ENCODE peak calls at places on chromosomes 7 and 10, in seven cellular contexts. Y is A549, D is NB4, M is GM12878, I is HCT116, Q is WTC11, T is SK-N-SH. C is an unnamed sample.

GRCh38 chr7:32051128-32051527 is 19.1 kb downstream of the PDE1C start:
- DNase-seq in Y (no peak), T (no peak), D (no peak), M (no peak), Q (no peak), I (no peak), C (no peak)

GRCh38 chr10:124344266-124344590 is 74.5 kb downstream of the OAT start:
- DNase-seq in Q (no peak), M (no peak), I (no peak), D (no peak), T (no peak), Y (no peak), C (no peak)

GRCh38 chr10:45470098-45471012 is 96.3 kb downstream of the ALOX5 start:
- DNase-seq in D (peak), Q (peak), Y (no peak), T (peak), M (no peak), I (no peak), C (peak)

GRCh38 chr10:116690356-116691078 is 51.8 kb downstream of the HSPA12A start:
- DNase-seq in Y (no peak), T (no peak), D (no peak), Q (no peak), I (no peak), M (no peak), C (no peak)

GRCh38 chr10:70063418-70064098 is 10.9 kb downstream of the MACROH2A2 start:
- DNase-seq in Q (no peak), M (no peak), I (no peak), D (no peak), Y (no peak), T (no peak), C (no peak)

GRCh38 chr10:3395041-3395440 is 222.5 kb upstream of the PITRM1 start:
- DNase-seq in Y (no peak), I (no peak), D (no peak), Q (no peak), M (no peak), T (peak), C (no peak)

GRCh38 chr7:44971991-44972441 is 6.8 kb downstream of the MYO1G start:
- DNase-seq in Y (no peak), M (no peak), T (no peak), D (no peak), Q (no peak), I (no peak), C (no peak)

GRCh38 chr7:142323706-142324105 is 65.8 kb upstream of the PRSS58 start:
- DNase-seq in D (peak), I (peak), M (no peak), T (peak), Y (peak), Q (peak), C (no peak)

GRCh38 chr7:20417260-20417659 is 86.6 kb downstream of the ITGB8 start:
- DNase-seq in T (no peak), D (peak), M (no peak), I (no peak), Y (no peak), Q (no peak), C (no peak)

GRCh38 chr7:84245831-84246230 is 51.2 kb upstream of the SEMA3A start:
- DNase-seq in Q (peak), T (no peak), Y (no peak), I (no peak), M (no peak), D (no peak), C (no peak)

GRCh38 chr7:108293190-108293612 is 163.0 kb downstream of the NRCAM start:
- DNase-seq in M (no peak), Q (no peak), T (no peak), I (no peak), D (no peak), Y (no peak), C (peak)

GRCh38 chr7:101330011-101330484 is 8.4 kb upstream of the IFT22 start:
- DNase-seq in Y (no peak), I (no peak), Q (no peak), D (no peak), M (no peak), T (peak), C (no peak)

GRCh38 chr7:78953090-78953489 is 500.4 kb downstream of the MAGI2 start:
- DNase-seq in I (no peak), Y (no peak), D (no peak), Q (no peak), T (no peak), M (no peak), C (no peak)
- TF ChIP-seq MAX in I (no peak), Y (no peak), D (no peak), Q (no peak), T (no peak), M (no peak), C (no peak)

GRCh38 chr7:117478796-117479479 is 887 bp upstream of the CFTR start:
- DNase-seq in T (no peak), Q (no peak), M (no peak), Y (no peak), I (no peak), D (no peak), C (no peak)

GRCh38 chr7:117484988-117485655 is 5.3 kb downstream of the CFTR start:
- DNase-seq in Q (no peak), M (no peak), D (no peak), Y (no peak), I (no peak), T (no peak), C (no peak)

GRCh38 chr7:117480978-117481377 is 1.2 kb downstream of the CFTR start:
- DNase-seq in T (no peak), D (no peak), Q (no peak), I (no peak), M (no peak), Y (no peak), C (no peak)

DNA sequence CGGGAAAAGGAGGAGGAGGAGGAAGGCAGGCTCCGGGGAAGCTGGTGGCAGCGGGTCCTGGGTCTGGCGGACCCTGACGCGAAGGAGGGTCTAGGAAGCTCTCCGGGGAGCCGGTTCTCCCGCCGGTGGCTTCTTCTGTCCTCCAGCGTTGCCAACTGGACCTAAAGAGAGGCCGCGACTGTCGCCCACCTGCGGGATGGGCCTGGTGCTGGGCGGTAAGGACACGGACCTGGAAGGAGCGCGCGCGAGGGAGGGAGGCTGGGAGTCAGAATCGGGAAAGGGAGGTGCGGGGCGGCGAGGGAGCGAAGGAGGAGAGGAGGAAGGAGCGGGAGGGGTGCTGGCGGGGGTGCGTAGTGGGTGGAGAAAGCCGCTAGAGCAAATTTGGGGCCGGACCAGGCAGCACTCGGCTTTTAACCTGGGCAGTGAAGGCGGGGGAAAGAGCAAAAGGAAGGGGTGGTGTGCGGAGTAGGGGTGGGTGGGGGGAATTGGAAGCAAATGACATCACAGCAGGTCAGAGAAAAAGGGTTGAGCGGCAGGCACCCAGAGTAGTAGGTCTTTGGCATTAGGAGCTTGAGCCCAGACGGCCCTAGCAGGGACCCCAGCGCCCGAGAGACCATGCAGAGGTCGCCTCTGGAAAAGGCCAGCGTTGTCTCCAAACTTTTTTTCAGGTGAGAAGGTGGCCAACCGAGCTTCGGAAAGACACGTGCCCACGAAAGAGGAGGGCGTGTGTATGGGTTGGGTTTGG is at the start of gene CFTR:
- DNase-seq in I (no peak), D (no peak), Q (peak), Y (peak), M (no peak), T (peak), C (no peak)
- TF ChIP-seq MAX in I (no peak), D (no peak), Q (no peak), Y (no peak), M (no peak), T (no peak), C (no peak)

DNA sequence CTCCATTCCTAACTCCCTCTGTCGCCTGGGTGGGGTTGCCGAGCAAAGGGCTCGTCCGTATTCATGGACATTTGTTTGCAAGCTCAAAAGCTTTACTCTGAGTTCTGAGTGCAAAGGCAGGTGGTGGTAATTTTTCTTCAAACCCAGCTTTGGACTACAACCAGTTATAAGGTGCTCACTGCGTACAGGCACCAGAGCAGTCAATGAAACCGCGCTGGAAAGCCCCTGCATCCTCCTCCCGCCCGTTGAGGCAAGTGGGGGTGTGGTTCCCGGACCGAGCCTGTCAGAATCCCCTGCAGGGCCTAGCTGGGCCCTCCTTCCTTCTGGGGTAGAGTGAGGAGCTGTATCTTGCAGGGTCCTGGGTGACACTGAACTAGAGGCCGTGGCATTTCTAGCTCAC is 22.3 kb downstream of the AMZ1 start:
- DNase-seq in M (peak), Q (no peak), I (no peak), Y (no peak), D (no peak), T (no peak), C (no peak)
- TF ChIP-seq MAX in M (no peak), Q (no peak), I (no peak), Y (no peak), D (no peak), T (no peak), C (no peak)

GRCh38 chr7:74656421-74656910 is 1.1 kb upstream of the GTF2I start:
- DNase-seq in I (no peak), D (peak), M (no peak), T (peak), Y (peak), Q (peak), C (peak)
- TF ChIP-seq MAX in I (no peak), D (no peak), M (no peak), T (no peak), Y (no peak), Q (no peak), C (no peak)

GRCh38 chr10:7119325-7120015 is 291.4 kb downstream of the SFMBT2 start:
- DNase-seq in D (peak), M (no peak), T (no peak), Y (no peak), Q (no peak), I (no peak), C (no peak)

GRCh38 chr10:7117806-7118674 is 292.8 kb downstream of the SFMBT2 start:
- DNase-seq in M (no peak), Q (no peak), D (no peak), Y (no peak), T (no peak), I (no peak), C (no peak)

GRCh38 chr10:7123719-7124118 is 287.1 kb downstream of the SFMBT2 start:
- DNase-seq in D (no peak), I (no peak), T (no peak), Y (no peak), M (no peak), Q (no peak), C (no peak)

GRCh38 chr10:7122561-7122960 is 288.3 kb downstream of the SFMBT2 start:
- DNase-seq in M (no peak), T (no peak), D (no peak), Q (no peak), Y (no peak), I (no peak), C (no peak)

GRCh38 chr10:7121154-7121797 is 289.6 kb downstream of the SFMBT2 start:
- DNase-seq in D (peak), Q (peak), I (peak), Y (peak), T (peak), M (no peak), C (peak)
- TF ChIP-seq MAX in D (no peak), Q (no peak), I (no peak), Y (no peak), T (no peak), M (no peak), C (no peak)

DNA sequence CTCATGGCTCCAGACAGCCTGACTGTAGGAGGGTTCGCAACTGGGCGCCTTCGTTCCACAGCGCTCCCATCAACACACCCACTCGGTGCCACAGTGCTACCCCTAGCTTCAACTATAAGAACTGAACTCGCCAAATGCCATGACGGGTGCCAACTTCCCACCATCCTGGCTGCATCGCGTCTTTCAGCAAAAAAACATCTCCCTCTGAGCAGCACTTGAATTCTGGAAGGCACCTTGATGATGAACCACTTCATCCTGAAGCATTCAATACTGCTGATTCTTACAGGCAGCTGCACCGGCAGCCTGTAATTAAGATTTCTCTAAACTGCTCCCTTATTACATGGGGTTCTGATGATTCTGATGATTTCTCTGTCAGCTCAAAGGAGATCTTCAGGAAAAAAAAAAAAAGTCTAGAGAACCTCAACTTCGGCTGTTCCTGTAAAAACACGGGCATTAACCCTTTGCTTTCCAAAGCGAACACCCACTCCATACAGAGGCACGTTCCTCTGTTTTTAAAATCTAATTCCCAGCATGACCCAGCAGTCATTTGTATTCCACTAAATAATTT is 1.2 kb downstream of the CYTH3 start:
- DNase-seq in D (peak), Y (peak), Q (peak), M (no peak), T (peak), I (no peak), C (peak)
- TF ChIP-seq MAX in D (no peak), Y (peak), Q (no peak), M (no peak), T (peak), I (no peak), C (no peak)